ENCODE peak calls at places on chromosomes 6 and 20, in four cellular contexts. One of them, this sample, is unnamed.

GRCh38 chr20:14210146-14210545 is 127.3 kb downstream of the FLRT3 start:
- DNase-seq in CD8-positive, alpha-beta T cell: no peak
- DNase-seq in Caco-2: no peak
- DNase-seq in ovary: no peak
- DNase-seq in this sample: no peak

GRCh38 chr20:44734938-44735337 is 10.7 kb upstream of the KCNK15 start:
- DNase-seq in CD8-positive, alpha-beta T cell: no peak
- DNase-seq in Caco-2: peak; percentile 69
- DNase-seq in ovary: no peak
- DNase-seq in this sample: no peak

GRCh38 chr6:36936824-36937223 is 17.7 kb upstream of the PI16 start:
- DNase-seq in CD8-positive, alpha-beta T cell: no peak
- DNase-seq in ovary: no peak
- DNase-seq in Caco-2: no peak
- DNase-seq in this sample: no peak

GRCh38 chr6:31441368-31442267 is 38.2 kb downstream of the MICA start:
- DNase-seq in CD8-positive, alpha-beta T cell: peak; percentile 91
- DNase-seq in Caco-2: peak; percentile 85
- DNase-seq in ovary: peak; percentile 88
- DNase-seq in this sample: peak; percentile 79

GRCh38 chr6:12992770-12993169 is 276.2 kb downstream of the PHACTR1 start:
- DNase-seq in Caco-2: no peak
- DNase-seq in ovary: no peak
- DNase-seq in CD8-positive, alpha-beta T cell: no peak
- DNase-seq in this sample: peak; percentile 18

GRCh38 chr6:33768644-33769120 is 20.2 kb downstream of the LEMD2 start:
- DNase-seq in ovary: peak; percentile 67
- DNase-seq in Caco-2: peak; percentile 85
- DNase-seq in CD8-positive, alpha-beta T cell: peak; percentile 74
- DNase-seq in this sample: peak; percentile 88

GRCh38 chr20:45867811-45868176 is 10.4 kb downstream of the ZSWIM3 start:
- DNase-seq in Caco-2: no peak
- DNase-seq in ovary: no peak
- DNase-seq in CD8-positive, alpha-beta T cell: no peak
- DNase-seq in this sample: no peak

GRCh38 chr6:64250126-64250525 is 614.5 kb downstream of the PHF3 start:
- DNase-seq in ovary: no peak
- DNase-seq in Caco-2: no peak
- DNase-seq in CD8-positive, alpha-beta T cell: no peak
- DNase-seq in this sample: no peak

GRCh38 chr6:168207421-168208175 is 112.0 kb downstream of the DACT2 start:
- DNase-seq in ovary: no peak
- DNase-seq in Caco-2: no peak
- DNase-seq in CD8-positive, alpha-beta T cell: no peak
- DNase-seq in this sample: no peak

GRCh38 chr20:63415418-63416108 is 54.4 kb upstream of the CHRNA4 start:
- DNase-seq in ovary: no peak
- DNase-seq in CD8-positive, alpha-beta T cell: no peak
- DNase-seq in Caco-2: no peak
- DNase-seq in this sample: no peak

GRCh38 chr20:45861157-45862075 is 4.0 kb downstream of the ZSWIM3 start:
- DNase-seq in Caco-2: no peak
- DNase-seq in ovary: no peak
- DNase-seq in CD8-positive, alpha-beta T cell: no peak
- DNase-seq in this sample: peak; percentile 46

GRCh38 chr20:62367136-62367482 is at the start of gene LAMA5:
- DNase-seq in ovary: no peak
- DNase-seq in Caco-2: peak; percentile 97
- DNase-seq in CD8-positive, alpha-beta T cell: no peak
- DNase-seq in this sample: peak; percentile 65

GRCh38 chr6:142469220-142469619 is 167.4 kb downstream of the ADGRG6 start:
- DNase-seq in CD8-positive, alpha-beta T cell: no peak
- DNase-seq in ovary: no peak
- DNase-seq in Caco-2: no peak
- DNase-seq in this sample: no peak

GRCh38 chr6:31083742-31084354 is 28.5 kb downstream of the C6orf15 start:
- DNase-seq in Caco-2: peak; percentile 39
- DNase-seq in ovary: no peak
- DNase-seq in CD8-positive, alpha-beta T cell: peak; percentile 18
- DNase-seq in this sample: peak; percentile 40

GRCh38 chr6:52420668-52421358 is 671 bp downstream of the EFHC1 start:
- DNase-seq in ovary: peak; percentile 50
- DNase-seq in CD8-positive, alpha-beta T cell: no peak
- DNase-seq in Caco-2: peak; percentile 58
- DNase-seq in this sample: peak; percentile 18

GRCh38 chr6:132530293-132530974 is 7.6 kb upstream of the TAAR9 start:
- DNase-seq in Caco-2: peak; percentile 72
- DNase-seq in ovary: no peak
- DNase-seq in CD8-positive, alpha-beta T cell: peak; percentile 76
- DNase-seq in this sample: peak; percentile 61

GRCh38 chr20:40286991-40287531 is 402.0 kb downstream of the MAFB start:
- DNase-seq in ovary: peak; percentile 38
- DNase-seq in CD8-positive, alpha-beta T cell: no peak
- DNase-seq in Caco-2: no peak
- DNase-seq in this sample: peak; percentile 59

GRCh38 chr20:64056889-64057627 is 5.9 kb upstream of the TCEA2 start:
- DNase-seq in ovary: no peak
- DNase-seq in Caco-2: no peak
- DNase-seq in CD8-positive, alpha-beta T cell: no peak
- DNase-seq in this sample: no peak

GRCh38 chr6:166511316-166511715 is 75.2 kb downstream of the RAMACL start:
- DNase-seq in CD8-positive, alpha-beta T cell: no peak
- DNase-seq in Caco-2: no peak
- DNase-seq in ovary: no peak
- DNase-seq in this sample: no peak

GRCh38 chr6:110864816-110865215 is 9.8 kb upstream of the AMD1 start:
- DNase-seq in CD8-positive, alpha-beta T cell: no peak
- DNase-seq in Caco-2: peak; percentile 10
- DNase-seq in ovary: no peak
- DNase-seq in this sample: no peak

GRCh38 chr6:165766457-165766856 is 103.4 kb upstream of the PDE10A start:
- DNase-seq in ovary: no peak
- DNase-seq in CD8-positive, alpha-beta T cell: no peak
- DNase-seq in Caco-2: no peak
- DNase-seq in this sample: no peak

GRCh38 chr20:63007722-63008488 is 1.1 kb upstream of the BHLHE23 start:
- DNase-seq in CD8-positive, alpha-beta T cell: no peak
- DNase-seq in ovary: no peak
- DNase-seq in Caco-2: no peak
- DNase-seq in this sample: no peak

GRCh38 chr6:1686117-1687098 is 76.7 kb downstream of the FOXC1 start:
- DNase-seq in Caco-2: no peak
- DNase-seq in ovary: peak; percentile 36
- DNase-seq in CD8-positive, alpha-beta T cell: no peak
- DNase-seq in this sample: no peak

GRCh38 chr20:24694157-24694726 is 224.8 kb downstream of the SYNDIG1 start:
- DNase-seq in CD8-positive, alpha-beta T cell: no peak
- DNase-seq in ovary: peak; percentile 62
- DNase-seq in Caco-2: no peak
- DNase-seq in this sample: no peak

GRCh38 chr6:2215342-2215741 is 30.1 kb downstream of the GMDS start:
- DNase-seq in CD8-positive, alpha-beta T cell: no peak
- DNase-seq in Caco-2: no peak
- DNase-seq in ovary: no peak
- DNase-seq in this sample: no peak

DNA sequence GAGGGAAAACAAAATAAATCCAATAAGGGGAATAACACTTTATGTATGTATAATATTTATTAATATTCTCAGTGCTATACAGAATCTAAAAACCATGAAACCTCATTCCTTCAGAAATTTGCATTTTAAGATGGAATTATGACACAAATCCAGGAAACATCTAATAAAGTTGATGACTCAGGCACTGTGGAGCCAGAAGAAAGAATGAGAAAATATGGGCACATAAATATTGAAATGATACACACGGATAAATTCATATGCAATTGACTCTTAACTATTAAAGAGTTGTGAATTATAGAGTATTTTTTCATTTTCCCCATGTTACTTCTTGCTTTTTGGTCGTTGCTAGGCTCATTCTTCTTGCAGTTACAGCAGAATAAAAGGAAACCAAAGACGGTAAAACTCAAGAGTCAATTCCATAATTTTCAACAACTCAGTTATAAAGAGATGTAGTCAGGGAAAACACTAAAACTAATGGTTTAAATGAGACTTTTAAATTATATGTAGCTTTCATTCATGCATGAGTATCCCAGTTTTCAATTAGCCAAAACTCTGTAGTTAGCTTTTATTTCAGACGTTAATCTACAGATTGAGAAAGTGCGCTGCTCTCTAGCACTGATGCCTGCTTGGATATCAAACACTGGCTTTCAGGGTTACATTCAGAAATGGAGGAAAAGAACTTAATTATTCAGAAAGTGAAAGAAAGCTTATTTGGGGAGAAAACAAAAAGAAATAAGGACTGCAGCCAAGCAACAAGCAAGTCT is 95.4 kb downstream of the ADGRB3 start:
- DNase-seq in ovary: no peak
- DNase-seq in Caco-2: no peak
- DNase-seq in CD8-positive, alpha-beta T cell: no peak
- DNase-seq in this sample: no peak
- H3K4me1 ChIP-seq in ovary: no peaks in the 10 kb centered on the region
- H3K4me1 ChIP-seq in Caco-2: no peaks in the 10 kb centered on the region
- H3K4me1 ChIP-seq in CD8-positive, alpha-beta T cell: no peaks in the 10 kb centered on the region
- H3K4me1 ChIP-seq in this sample: no peaks in the 10 kb centered on the region

GRCh38 chr6:365835-366234 is 25.7 kb upstream of the IRF4 start:
- DNase-seq in CD8-positive, alpha-beta T cell: no peak
- DNase-seq in ovary: no peak
- DNase-seq in Caco-2: no peak
- DNase-seq in this sample: no peak

GRCh38 chr6:364609-365540 is 26.7 kb upstream of the IRF4 start:
- DNase-seq in Caco-2: no peak
- DNase-seq in ovary: no peak
- DNase-seq in CD8-positive, alpha-beta T cell: no peak
- DNase-seq in this sample: no peak

GRCh38 chr6:366389-366788 is 25.2 kb upstream of the IRF4 start:
- DNase-seq in ovary: no peak
- DNase-seq in Caco-2: no peak
- DNase-seq in CD8-positive, alpha-beta T cell: no peak
- DNase-seq in this sample: no peak

GRCh38 chr6:367891-368630 is 23.5 kb upstream of the IRF4 start:
- DNase-seq in ovary: no peak
- DNase-seq in Caco-2: no peak
- DNase-seq in CD8-positive, alpha-beta T cell: no peak
- DNase-seq in this sample: no peak

DNA sequence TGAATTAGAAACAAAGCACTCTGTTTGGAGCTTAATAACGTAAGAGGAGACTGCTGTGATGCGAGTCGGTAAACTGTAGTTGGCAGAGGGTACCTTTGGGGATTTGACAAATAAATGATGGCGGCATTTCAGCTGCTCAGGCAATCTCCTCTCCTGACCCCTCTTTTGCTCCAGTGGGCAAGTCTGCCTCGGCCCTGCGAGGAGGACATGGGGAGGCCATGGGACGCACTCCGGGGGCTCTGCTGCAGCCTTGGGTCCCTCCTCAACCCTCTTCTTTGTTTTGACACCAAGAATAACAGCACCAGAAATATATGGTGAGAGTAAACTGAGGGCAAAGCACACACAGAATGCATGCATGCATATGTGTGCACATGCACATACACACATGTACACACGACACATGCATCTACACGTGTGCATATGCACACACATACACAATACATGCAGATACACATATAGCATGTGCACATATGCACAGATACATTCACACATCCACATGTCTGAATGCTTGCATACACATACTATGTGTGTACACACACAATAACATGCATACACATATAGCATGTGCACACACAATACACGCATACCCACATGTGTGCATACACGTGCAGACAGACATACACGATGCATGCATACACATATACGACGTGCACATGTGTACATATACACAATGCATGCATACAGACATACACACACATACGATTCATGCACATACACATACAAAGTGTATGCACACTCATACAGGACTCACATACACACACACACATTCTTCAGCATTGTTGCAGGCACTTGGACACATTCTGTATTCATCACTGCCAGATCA is 24.4 kb upstream of the IRF4 start:
- DNase-seq in Caco-2: no peak
- DNase-seq in CD8-positive, alpha-beta T cell: no peak
- DNase-seq in ovary: no peak
- DNase-seq in this sample: no peak
- H3K4me1 ChIP-seq in Caco-2: no peaks in the 10 kb centered on the region
- H3K4me1 ChIP-seq in CD8-positive, alpha-beta T cell: no peaks in the 10 kb centered on the region
- H3K4me1 ChIP-seq in ovary: no peaks in the 10 kb centered on the region
- H3K4me1 ChIP-seq in this sample: no peaks in the 10 kb centered on the region

DNA sequence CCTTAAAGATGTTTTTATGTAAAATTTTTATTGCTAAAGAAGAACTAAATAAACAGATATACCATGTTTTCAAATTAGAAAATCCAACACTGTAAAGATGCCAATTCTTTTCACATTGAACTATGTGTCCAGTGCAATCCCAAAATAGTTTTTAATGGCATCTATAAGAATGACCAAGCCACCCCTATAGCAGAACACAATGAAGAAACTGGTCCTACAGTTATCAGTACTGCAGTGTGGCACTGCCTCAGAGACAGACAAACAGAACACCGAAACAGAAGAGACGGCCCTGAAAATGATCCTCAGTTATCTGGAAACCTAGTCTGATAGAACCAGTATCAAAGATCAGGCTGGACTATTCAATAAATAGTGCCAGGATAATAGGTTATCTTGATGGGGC is 41.9 kb downstream of the KIF13A start:
- DNase-seq in ovary: no peak
- DNase-seq in CD8-positive, alpha-beta T cell: no peak
- DNase-seq in Caco-2: no peak
- DNase-seq in this sample: no peak
- H3K4me1 ChIP-seq in ovary: peaks cover 4% of the 10 kb centered on the region
- H3K4me1 ChIP-seq in CD8-positive, alpha-beta T cell: no peaks in the 10 kb centered on the region
- H3K4me1 ChIP-seq in Caco-2: no peaks in the 10 kb centered on the region
- H3K4me1 ChIP-seq in this sample: peaks cover 6% of the 10 kb centered on the region

DNA sequence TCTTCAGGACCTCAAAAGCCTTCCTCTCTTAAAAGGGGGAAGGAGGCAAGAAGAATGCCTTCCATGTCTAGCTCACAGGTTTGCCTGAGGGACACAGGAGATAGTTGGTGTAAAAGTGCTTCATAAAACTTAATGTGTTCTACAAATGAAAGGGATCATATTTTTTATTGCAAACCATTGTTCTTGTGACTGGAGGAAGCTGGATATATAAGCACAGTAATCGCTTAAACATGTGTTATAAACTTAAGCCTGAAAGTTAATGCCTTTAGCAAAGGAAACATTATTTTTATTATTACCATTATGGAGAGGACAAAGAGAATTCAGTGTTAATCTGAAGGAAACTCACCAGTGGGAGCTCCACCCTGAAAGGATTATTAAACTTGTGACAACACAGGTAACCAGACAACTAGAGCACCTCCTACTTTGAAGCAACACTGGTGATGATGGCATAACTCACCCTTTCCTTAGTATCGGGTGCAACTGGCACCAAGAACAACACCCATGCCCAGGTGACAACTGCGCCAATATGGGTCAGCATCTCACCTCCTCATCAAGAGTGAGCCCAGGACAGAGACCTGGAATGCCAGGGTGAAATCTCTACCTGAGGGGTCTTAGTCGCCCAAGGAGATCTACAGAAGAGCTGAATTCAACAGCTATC is 288.7 kb upstream of the PRDM1 start:
- DNase-seq in Caco-2: no peak
- DNase-seq in ovary: no peak
- DNase-seq in CD8-positive, alpha-beta T cell: no peak
- DNase-seq in this sample: no peak
- H3K4me1 ChIP-seq in Caco-2: peaks cover 6% of the 10 kb centered on the region
- H3K4me1 ChIP-seq in ovary: peaks cover 15% of the 10 kb centered on the region
- H3K4me1 ChIP-seq in CD8-positive, alpha-beta T cell: no peaks in the 10 kb centered on the region
- H3K4me1 ChIP-seq in this sample: peaks cover 10% of the 10 kb centered on the region

This sample was measured in body of pancreas.